ENCODE peak calls at places on chromosomes 3 and 15, in eight cellular contexts. M, U, H, Y, N, O, I and Z are unnamed samples.

GRCh38 chr3:141355242-141355641 is 13.1 kb upstream of the ZBTB38 start:
- DNase-seq in H (no peak), U (no peak), I (no peak), Y (no peak), M (no peak), N (no peak), O (no peak), Z (no peak)

GRCh38 chr3:146382386-146382785 is 87.0 kb downstream of the PLSCR2 start:
- DNase-seq in H (peak), I (peak), M (peak), N (no peak), U (peak), O (no peak), Y (no peak), Z (peak)

GRCh38 chr3:130932979-130933378 is 39.1 kb downstream of the ATP2C1 start:
- DNase-seq in N (no peak), Y (no peak), M (no peak), O (no peak), I (no peak), H (no peak), U (no peak), Z (no peak)

GRCh38 chr3:126348308-126348920 is 8.8 kb downstream of the KLF15 start:
- DNase-seq in Y (no peak), O (peak), H (peak), N (peak), M (no peak), I (no peak), U (peak), Z (peak)

GRCh38 chr15:39115379-39116057 is 465.4 kb upstream of the THBS1 start:
- DNase-seq in M (no peak), Y (no peak), H (peak), U (no peak), I (peak), O (no peak), N (no peak), Z (no peak)

GRCh38 chr3:4474683-4475490 is 7.8 kb upstream of the SUMF1 start:
- DNase-seq in O (no peak), U (peak), Y (no peak), N (no peak), H (peak), I (peak), M (no peak), Z (peak)

GRCh38 chr3:54578417-54578816 is 349.4 kb downstream of the LRTM1 start:
- DNase-seq in N (peak), Y (no peak), I (no peak), U (no peak), O (no peak), M (peak), H (peak), Z (no peak)

GRCh38 chr15:60038111-60038521 is 34.0 kb downstream of the FOXB1 start:
- DNase-seq in U (peak), O (no peak), Y (no peak), M (peak), N (no peak), H (no peak), I (peak), Z (peak)

GRCh38 chr3:44931791-44932190 is 44.2 kb downstream of the ZDHHC3 start:
- DNase-seq in H (no peak), N (no peak), I (no peak), Y (no peak), U (no peak), O (no peak), M (no peak), Z (no peak)

GRCh38 chr3:180059351-180059750 is 22.6 kb upstream of the PEX5L start:
- DNase-seq in O (no peak), U (no peak), N (no peak), H (no peak), M (no peak), Y (no peak), I (peak), Z (no peak)

GRCh38 chr3:52089691-52090090 is 33.3 kb upstream of the DUSP7 start:
- DNase-seq in N (no peak), Y (no peak), H (no peak), U (no peak), M (no peak), O (no peak), I (no peak), Z (no peak)

GRCh38 chr3:61030469-61031035 is 220.7 kb downstream of the FHIT start:
- DNase-seq in O (no peak), H (peak), Y (no peak), U (no peak), M (no peak), N (no peak), I (peak), Z (no peak)

GRCh38 chr15:66369773-66370651 is 13.5 kb upstream of the TIPIN start:
- DNase-seq in N (no peak), Y (peak), O (peak), H (peak), I (peak), M (no peak), U (no peak), Z (peak)

GRCh38 chr3:77328631-77329030 is 288.7 kb downstream of the ROBO2 start:
- DNase-seq in U (no peak), M (no peak), I (no peak), Y (no peak), N (no peak), H (peak), O (no peak), Z (no peak)

GRCh38 chr15:71800835-71801745 is 9.3 kb upstream of the NR2E3 start:
- DNase-seq in H (peak), M (peak), O (peak), Y (peak), U (peak), I (peak), N (peak), Z (peak)

GRCh38 chr3:15682766-15683165 is 81.2 kb downstream of the BTD start:
- DNase-seq in N (no peak), Y (no peak), M (no peak), U (no peak), O (no peak), H (peak), I (no peak), Z (no peak)

DNA sequence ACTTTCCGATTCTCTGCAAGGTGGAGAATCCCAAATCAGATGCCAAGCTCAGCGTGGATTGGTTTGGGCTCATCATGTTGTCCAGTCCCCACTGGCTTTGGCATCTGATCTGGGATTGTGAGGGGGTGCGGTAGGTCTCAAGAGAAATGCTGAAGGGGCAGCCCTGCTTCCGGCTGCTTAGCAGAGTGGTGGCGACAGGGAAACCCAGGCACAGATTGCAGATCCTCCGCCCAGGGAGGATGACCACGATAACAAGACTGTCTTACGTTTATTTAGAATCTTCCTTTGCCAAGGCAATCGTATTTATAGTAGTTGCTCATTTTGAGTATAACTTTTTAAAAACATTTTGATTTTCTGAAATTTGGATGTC is 61.1 kb downstream of the SLC12A8 start:
- DNase-seq in U (no peak), O (no peak), M (no peak), H (no peak), Y (no peak), N (no peak), I (no peak), Z (no peak)
- TF ChIP-seq EZH2phosphoT487 in U (no peak), O (no peak), M (no peak), H (no peak), Y (no peak), N (no peak), I (no peak), Z (no peak)

GRCh38 chr3:107976204-107976775 is 114.5 kb downstream of the CD47 start:
- DNase-seq in U (no peak), N (no peak), Y (no peak), H (no peak), O (no peak), M (no peak), I (no peak), Z (no peak)

GRCh38 chr3:107975529-107976203 is 115.2 kb downstream of the CD47 start:
- DNase-seq in M (no peak), U (no peak), H (no peak), N (no peak), O (no peak), I (no peak), Y (no peak), Z (no peak)

GRCh38 chr3:107979538-107979937 is 111.3 kb downstream of the CD47 start:
- DNase-seq in Y (no peak), H (no peak), M (no peak), I (no peak), O (no peak), U (peak), N (no peak), Z (no peak)

GRCh38 chr3:107977571-107977970 is 113.3 kb downstream of the CD47 start:
- DNase-seq in Y (no peak), M (no peak), U (no peak), O (no peak), H (no peak), I (no peak), N (no peak), Z (peak)

GRCh38 chr3:107978116-107979057 is 112.4 kb downstream of the CD47 start:
- DNase-seq in O (no peak), U (no peak), M (no peak), I (no peak), Y (no peak), H (no peak), N (no peak), Z (no peak)
- TF ChIP-seq EZH2phosphoT487 in O (no peak), U (no peak), M (no peak), I (no peak), Y (no peak), H (no peak), N (no peak), Z (no peak)

DNA sequence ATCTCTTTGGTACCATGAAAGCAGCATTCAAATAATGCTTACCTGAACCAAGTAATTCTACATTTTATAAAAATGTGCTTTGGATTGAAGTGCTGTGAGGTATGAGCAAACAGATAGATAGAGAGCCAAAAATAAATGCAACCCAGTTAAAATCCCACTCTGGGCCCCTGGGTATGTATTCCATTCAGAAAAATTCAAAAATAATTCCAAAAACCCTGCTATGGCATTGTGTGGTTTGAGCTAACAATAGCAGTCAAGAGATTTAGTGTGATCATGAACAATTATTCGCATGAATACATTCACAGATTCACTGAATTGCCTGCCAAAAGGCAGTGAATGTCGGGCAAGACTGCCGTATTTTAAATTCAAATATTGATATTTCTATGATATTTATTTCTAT is 416.8 kb upstream of the MEIS2 start:
- DNase-seq in I (no peak), M (no peak), Y (no peak), U (no peak), N (no peak), O (no peak), H (no peak), Z (no peak)
- TF ChIP-seq EZH2phosphoT487 in I (no peak), M (no peak), Y (no peak), U (no peak), N (no peak), O (no peak), H (no peak), Z (no peak)

GRCh38 chr15:90647326-90647725 is 69.8 kb upstream of the BLM start:
- DNase-seq in Y (no peak), H (no peak), U (no peak), M (peak), N (no peak), O (no peak), I (peak), Z (no peak)

GRCh38 chr15:90650117-90650955 is 66.8 kb upstream of the BLM start:
- DNase-seq in Y (no peak), I (peak), U (no peak), M (no peak), H (peak), N (no peak), O (no peak), Z (no peak)

GRCh38 chr15:90645873-90646605 is 71.1 kb upstream of the BLM start:
- DNase-seq in Y (no peak), I (no peak), U (no peak), H (peak), N (no peak), M (no peak), O (no peak), Z (no peak)

GRCh38 chr15:90646662-90647305 is 70.4 kb upstream of the BLM start:
- DNase-seq in O (no peak), U (no peak), I (no peak), N (no peak), H (no peak), M (no peak), Y (no peak), Z (no peak)

GRCh38 chr15:90648137-90649070 is 68.7 kb upstream of the BLM start:
- DNase-seq in U (peak), O (peak), N (peak), M (peak), I (peak), Y (peak), H (peak), Z (peak)
- TF ChIP-seq EZH2phosphoT487 in U (no peak), O (no peak), N (no peak), M (no peak), I (no peak), Y (no peak), H (no peak), Z (no peak)

GRCh38 chr15:73331501-73331900 is 37.3 kb downstream of the HCN4 start:
- DNase-seq in H (no peak), N (no peak), U (no peak), I (no peak), O (no peak), Y (no peak), M (no peak), Z (no peak)
- TF ChIP-seq EZH2phosphoT487 in H (no peak), N (no peak), U (no peak), I (no peak), O (no peak), Y (no peak), M (no peak), Z (no peak)